ENCODE peak calls at places on chromosomes 12 and 14, in ten cellular contexts. B, P, K, X, Q, N, U, V, O and I are unnamed samples.

GRCh38 chr14:91521058-91521721 is 11.1 kb upstream of the PPP4R3A start:
- DNase-seq in B (no peak), P (no peak), K (no peak), X (no peak), Q (no peak), N (no peak), U (no peak), V (no peak), O (no peak), I (no peak)

GRCh38 chr12:109568486-109568885 is 4.8 kb downstream of the MMAB start:
- DNase-seq in B (no peak), P (no peak), K (no peak), X (no peak), Q (no peak), N (no peak), U (no peak), V (no peak), O (no peak), I (no peak)

GRCh38 chr14:54739514-54739913 is 163.1 kb downstream of the GCH1 start:
- DNase-seq in B (no peak), P (no peak), K (no peak), X (no peak), Q (no peak), N (no peak), U (no peak), V (no peak), O (no peak), I (no peak)

GRCh38 chr12:86801439-86801838 is 545.2 kb upstream of the MGAT4C start:
- DNase-seq in B (no peak), P (no peak), K (no peak), X (no peak), Q (peak), N (no peak), U (no peak), V (no peak), O (no peak), I (no peak)

GRCh38 chr12:76219806-76220205 is 128.4 kb downstream of the BBS10 start:
- DNase-seq in B (no peak), P (no peak), K (peak), X (no peak), Q (peak), N (no peak), U (no peak), V (no peak), O (no peak), I (peak)

GRCh38 chr14:53327716-53328115 is 174.6 kb upstream of the DDHD1 start:
- DNase-seq in B (no peak), P (no peak), K (no peak), X (no peak), Q (peak), N (no peak), U (no peak), V (no peak), O (peak), I (no peak)

GRCh38 chr12:7498832-7499231 is 4.7 kb downstream of the CD163 start:
- DNase-seq in B (no peak), P (no peak), K (no peak), X (no peak), Q (peak), N (no peak), U (no peak), V (no peak), O (peak), I (no peak)

GRCh38 chr14:104144911-104145825 is 6.8 kb downstream of the KIF26A start:
- DNase-seq in B (no peak), P (no peak), K (no peak), X (no peak), Q (no peak), N (no peak), U (peak), V (no peak), O (no peak), I (no peak)

GRCh38 chr14:101767618-101768362 is 6.3 kb downstream of the PPP2R5C start:
- DNase-seq in B (no peak), P (no peak), K (no peak), X (no peak), Q (no peak), N (no peak), U (no peak), V (no peak), O (no peak), I (no peak)

GRCh38 chr14:68076451-68076850 is 256.9 kb downstream of the RAD51B start:
- DNase-seq in B (no peak), P (no peak), K (no peak), X (no peak), Q (no peak), N (no peak), U (no peak), V (no peak), O (no peak), I (no peak)

GRCh38 chr12:67451206-67451605 is 182.0 kb downstream of the CAND1 start:
- DNase-seq in B (no peak), P (no peak), K (no peak), X (no peak), Q (no peak), N (no peak), U (no peak), V (no peak), O (no peak), I (no peak)

GRCh38 chr12:3220382-3221321 is 143.5 kb downstream of the TSPAN9 start:
- DNase-seq in B (no peak), P (peak), K (no peak), X (no peak), Q (no peak), N (no peak), U (no peak), V (no peak), O (no peak), I (no peak)

GRCh38 chr12:56071648-56072047 is 8.3 kb upstream of the ERBB3 start:
- DNase-seq in B (no peak), P (no peak), K (no peak), X (no peak), Q (no peak), N (no peak), U (no peak), V (no peak), O (peak), I (no peak)

GRCh38 chr14:36816481-36816880 is 154.8 kb downstream of the PAX9 start:
- DNase-seq in B (no peak), P (no peak), K (no peak), X (no peak), Q (no peak), N (no peak), U (no peak), V (no peak), O (no peak), I (no peak)

GRCh38 chr14:58737511-58737910 is 99.7 kb downstream of the DACT1 start:
- DNase-seq in B (no peak), P (no peak), K (no peak), X (no peak), Q (no peak), N (no peak), U (no peak), V (no peak), O (no peak), I (no peak)

GRCh38 chr12:79411791-79412190 is 279.0 kb downstream of the PAWR start:
- DNase-seq in B (no peak), P (no peak), K (no peak), X (no peak), Q (no peak), N (no peak), U (no peak), V (no peak), O (no peak), I (no peak)

GRCh38 chr12:132577191-132577920 is 33.0 kb downstream of the LRCOL1 start:
- DNase-seq in B (no peak), P (no peak), K (no peak), X (no peak), Q (no peak), N (no peak), U (no peak), V (no peak), O (no peak), I (no peak)